ENCODE peak calls at places on chromosomes 5 and 9, in ten cellular contexts. L, I, J, O, U, G, B, M, H and X are unnamed samples.

GRCh38 chr5:154477382-154478223 is 424 bp downstream of the HAND1 start:
- DNase-seq in O (peak), G (no peak), M (peak), L (peak), J (peak), I (no peak), B (no peak), H (no peak), U (no peak), X (no peak)

GRCh38 chr5:181181650-181182565 is 23.1 kb downstream of the TRIM7 start:
- DNase-seq in H (peak), J (peak), O (peak), U (peak), M (no peak), L (no peak), G (peak), B (peak), I (no peak), X (no peak)

GRCh38 chr5:147391781-147392180 is 118.1 kb downstream of the DPYSL3 start:
- DNase-seq in G (peak), O (no peak), J (peak), I (no peak), H (no peak), B (peak), L (no peak), M (peak), U (no peak), X (peak)

GRCh38 chr5:89003563-89004036 is 120.6 kb upstream of the MEF2C start:
- DNase-seq in I (no peak), M (no peak), O (no peak), L (peak), G (no peak), H (no peak), J (no peak), B (no peak), U (no peak), X (no peak)

GRCh38 chr5:139644646-139645494 is 3.3 kb upstream of the CXXC5 start:
- DNase-seq in M (no peak), J (no peak), H (no peak), B (peak), U (no peak), L (peak), G (peak), O (no peak), I (no peak), X (no peak)

GRCh38 chr5:522899-523657 is 1.2 kb downstream of the SLC9A3 start:
- DNase-seq in U (no peak), J (no peak), H (no peak), O (no peak), L (no peak), B (peak), I (no peak), G (no peak), M (no peak), X (peak)

GRCh38 chr9:93577045-93577939 is 908 bp downstream of the PHF2 start:
- DNase-seq in O (peak), J (no peak), I (peak), L (peak), G (no peak), M (peak), U (peak), B (peak), H (no peak), X (no peak)

GRCh38 chr5:56406838-56407237 is 173.7 kb upstream of the ANKRD55 start:
- DNase-seq in G (no peak), M (peak), U (no peak), J (no peak), H (no peak), B (no peak), L (no peak), O (no peak), I (no peak), X (no peak)

GRCh38 chr9:4750021-4750673 is 9.1 kb upstream of the AK3 start:
- DNase-seq in U (peak), H (no peak), M (peak), I (no peak), B (no peak), J (peak), O (no peak), G (no peak), L (no peak), X (peak)

GRCh38 chr9:136327313-136327971 is at the start of gene GPSM1:
- DNase-seq in H (no peak), L (peak), B (no peak), I (peak), J (peak), M (peak), O (peak), U (no peak), G (peak), X (no peak)